ENCODE peak calls at places on chromosomes 12 and 14, in four cellular contexts. One of them, this sample, is unnamed.
A peak's percentile ranks its signal among the peaks of the same experiment; 100 is the strongest.

GRCh38 chr14:79961197-79961596 is 250.1 kb downstream of the DIO2 start:
- DNase-seq in AG09309: no peak
- DNase-seq in heart left ventricle: no peak
- DNase-seq in heart right ventricle: no peak
- DNase-seq in this sample: no peak

GRCh38 chr12:131460516-131460915 is 250.4 kb upstream of the SFSWAP start:
- DNase-seq in AG09309: no peak
- DNase-seq in heart left ventricle: no peak
- DNase-seq in heart right ventricle: no peak
- DNase-seq in this sample: no peak

GRCh38 chr12:67595365-67595764 is 53.2 kb upstream of the DYRK2 start:
- DNase-seq in AG09309: no peak
- DNase-seq in heart right ventricle: no peak
- DNase-seq in heart left ventricle: no peak
- DNase-seq in this sample: no peak

GRCh38 chr14:90656986-90657385 is 159.2 kb downstream of the TTC7B start:
- DNase-seq in heart left ventricle: no peak
- DNase-seq in AG09309: no peak
- DNase-seq in heart right ventricle: no peak
- DNase-seq in this sample: no peak

GRCh38 chr14:50062438-50063039 is 53.8 kb downstream of the VCPKMT start:
- DNase-seq in heart left ventricle: no peak
- DNase-seq in AG09309: no peak
- DNase-seq in heart right ventricle: no peak
- DNase-seq in this sample: no peak

GRCh38 chr12:122243965-122244364 is 18.1 kb upstream of the DIABLO start:
- DNase-seq in heart right ventricle: no peak
- DNase-seq in heart left ventricle: no peak
- DNase-seq in AG09309: no peak
- DNase-seq in this sample: no peak

GRCh38 chr12:33588082-33588712 is 148.6 kb upstream of the SYT10 start:
- DNase-seq in AG09309: no peak
- DNase-seq in heart left ventricle: no peak
- DNase-seq in heart right ventricle: no peak
- DNase-seq in this sample: no peak

GRCh38 chr14:106442857-106443256 is 916.5 kb downstream of the TMEM121 start:
- DNase-seq in AG09309: no peak
- DNase-seq in heart left ventricle: no peak
- DNase-seq in heart right ventricle: no peak
- DNase-seq in this sample: no peak

GRCh38 chr14:89391123-89391522 is 25.9 kb downstream of the FOXN3 start:
- DNase-seq in heart left ventricle: no peak
- DNase-seq in heart right ventricle: no peak
- DNase-seq in AG09309: no peak
- DNase-seq in this sample: no peak

GRCh38 chr12:90989617-90990232 is 15.0 kb downstream of the EPYC start:
- DNase-seq in heart right ventricle: no peak
- DNase-seq in heart left ventricle: no peak
- DNase-seq in AG09309: no peak
- DNase-seq in this sample: no peak

GRCh38 chr12:19654630-19655384 is 215.5 kb downstream of the AEBP2 start:
- DNase-seq in heart left ventricle: no peak
- DNase-seq in heart right ventricle: no peak
- DNase-seq in AG09309: peak; percentile 78
- DNase-seq in this sample: peak; percentile 55

GRCh38 chr12:133081408-133081806 is 684 bp downstream of the ZNF140 start:
- DNase-seq in AG09309: no peak
- DNase-seq in heart left ventricle: peak; percentile 6
- DNase-seq in heart right ventricle: no peak
- DNase-seq in this sample: no peak

GRCh38 chr12:18703326-18703725 is 34.5 kb downstream of the PLCZ1 start:
- DNase-seq in heart right ventricle: no peak
- DNase-seq in AG09309: no peak
- DNase-seq in heart left ventricle: no peak
- DNase-seq in this sample: no peak

GRCh38 chr14:74596747-74597456 is 15.1 kb downstream of the LTBP2 start:
- DNase-seq in AG09309: no peak
- DNase-seq in heart right ventricle: no peak
- DNase-seq in heart left ventricle: no peak
- DNase-seq in this sample: no peak

GRCh38 chr12:13198921-13199320 is 2.4 kb downstream of the EMP1 start:
- DNase-seq in heart left ventricle: peak; percentile 39
- DNase-seq in heart right ventricle: no peak
- DNase-seq in AG09309: no peak
- DNase-seq in this sample: no peak

GRCh38 chr12:62684586-62685295 is 218.1 kb downstream of the MON2 start:
- DNase-seq in heart left ventricle: peak; percentile 71
- DNase-seq in heart right ventricle: peak; percentile 68
- DNase-seq in AG09309: peak; percentile 71
- DNase-seq in this sample: no peak

GRCh38 chr14:56555921-56556570 is 23.6 kb upstream of the TMEM260 start:
- DNase-seq in AG09309: no peak
- DNase-seq in heart right ventricle: no peak
- DNase-seq in heart left ventricle: no peak
- DNase-seq in this sample: no peak

GRCh38 chr14:89861630-89862029 is 92.9 kb downstream of the EFCAB11 start:
- DNase-seq in AG09309: no peak
- DNase-seq in heart left ventricle: no peak
- DNase-seq in heart right ventricle: no peak
- DNase-seq in this sample: no peak

GRCh38 chr14:47366006-47366405 is 309.4 kb downstream of the MDGA2 start:
- DNase-seq in AG09309: no peak
- DNase-seq in heart right ventricle: no peak
- DNase-seq in heart left ventricle: no peak
- DNase-seq in this sample: no peak

GRCh38 chr14:40318211-40318719 is 886.0 kb upstream of the FBXO33 start:
- DNase-seq in heart right ventricle: no peak
- DNase-seq in heart left ventricle: no peak
- DNase-seq in AG09309: no peak
- DNase-seq in this sample: no peak
- TF ChIP-seq CTCF in heart right ventricle: no peak
- TF ChIP-seq CTCF in heart left ventricle: no peak
- TF ChIP-seq CTCF in AG09309: no peak
- TF ChIP-seq CTCF in this sample: no peak

GRCh38 chr14:94485944-94486841 is 10.2 kb upstream of the SERPINA9 start:
- DNase-seq in heart left ventricle: peak; percentile 19
- DNase-seq in AG09309: no peak
- DNase-seq in heart right ventricle: peak; percentile 48
- DNase-seq in this sample: no peak

GRCh38 chr14:94483729-94484275 is 7.8 kb upstream of the SERPINA9 start:
- DNase-seq in heart right ventricle: no peak
- DNase-seq in AG09309: no peak
- DNase-seq in heart left ventricle: no peak
- DNase-seq in this sample: no peak

GRCh38 chr14:94484476-94484875 is 8.5 kb upstream of the SERPINA9 start:
- DNase-seq in AG09309: no peak
- DNase-seq in heart right ventricle: no peak
- DNase-seq in heart left ventricle: no peak
- DNase-seq in this sample: no peak

GRCh38 chr14:94489336-94489735 is 13.3 kb upstream of the SERPINA9 start:
- DNase-seq in AG09309: no peak
- DNase-seq in heart right ventricle: no peak
- DNase-seq in heart left ventricle: no peak
- DNase-seq in this sample: no peak

GRCh38 chr14:94486883-94487282 is 10.9 kb upstream of the SERPINA9 start:
- DNase-seq in AG09309: no peak
- DNase-seq in heart left ventricle: no peak
- DNase-seq in heart right ventricle: no peak
- DNase-seq in this sample: no peak
- H3K4me3 ChIP-seq in AG09309: no peak overlapping the region
- H3K4me3 ChIP-seq in heart left ventricle: no peak overlapping the region
- H3K4me3 ChIP-seq in heart right ventricle: no peak overlapping the region
- H3K4me3 ChIP-seq in this sample: no peak overlapping the region

DNA sequence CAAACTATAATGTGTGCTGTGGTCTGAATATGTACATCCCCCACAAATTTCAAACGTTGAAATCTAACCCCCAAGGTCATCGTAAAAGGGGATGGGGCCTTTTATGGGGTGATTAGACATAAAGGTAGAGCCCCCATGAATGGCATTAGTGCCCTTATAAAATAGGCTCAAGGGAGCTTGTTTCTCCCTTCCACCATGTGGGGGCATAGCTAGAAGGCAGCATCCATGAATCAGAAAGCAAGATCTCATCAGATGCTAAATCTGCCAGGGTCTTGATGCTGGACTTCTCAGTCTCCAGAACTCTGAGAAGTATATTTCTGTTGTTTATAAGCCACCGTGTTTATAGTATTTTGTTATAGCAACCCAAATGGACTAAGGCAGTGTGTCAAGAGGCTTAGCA is 33.4 kb upstream of the IGF1 start:
- DNase-seq in heart left ventricle: no peak
- DNase-seq in heart right ventricle: no peak
- DNase-seq in AG09309: no peak
- DNase-seq in this sample: no peak
- TF ChIP-seq CTCF in heart left ventricle: no peak
- TF ChIP-seq CTCF in heart right ventricle: no peak
- TF ChIP-seq CTCF in AG09309: peak; percentile 43
- TF ChIP-seq CTCF in this sample: peak; percentile 30

DNA sequence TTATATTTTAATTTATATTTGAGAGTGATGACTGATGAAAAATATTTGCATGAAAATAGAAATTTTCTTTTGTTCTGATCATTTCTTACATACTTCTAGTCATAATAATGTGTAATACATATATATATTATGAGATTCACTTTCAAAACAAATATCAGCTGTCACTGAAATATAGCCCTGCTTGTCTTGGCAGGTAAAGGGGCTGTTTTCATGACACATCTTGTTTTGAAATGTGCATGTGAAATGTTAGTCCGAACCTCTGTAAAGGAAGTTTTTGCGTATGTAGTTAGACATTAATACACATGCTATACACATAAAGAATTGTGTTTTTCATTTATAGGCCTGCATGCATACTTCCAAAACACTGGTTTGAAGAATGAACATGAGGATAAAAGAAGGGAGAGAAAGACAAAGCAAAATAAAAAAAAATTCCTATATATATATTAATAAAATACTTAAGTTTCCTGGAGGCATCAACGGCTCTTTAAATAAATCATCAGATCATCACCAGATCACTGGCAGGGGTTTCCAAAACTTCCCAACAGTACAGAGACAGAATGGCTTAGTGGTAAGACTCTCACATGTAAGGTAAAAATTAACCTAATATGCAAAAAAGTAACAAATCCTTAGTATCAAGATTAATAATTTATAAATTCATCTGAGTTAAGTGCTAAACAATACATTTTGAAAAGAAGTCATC is 60.0 kb downstream of the SEL1L start:
- DNase-seq in AG09309: no peak
- DNase-seq in heart right ventricle: no peak
- DNase-seq in heart left ventricle: no peak
- DNase-seq in this sample: no peak
- H3K4me3 ChIP-seq in AG09309: no peak overlapping the region
- H3K4me3 ChIP-seq in heart right ventricle: no peak overlapping the region
- H3K4me3 ChIP-seq in heart left ventricle: no peak overlapping the region
- H3K4me3 ChIP-seq in this sample: no peak overlapping the region

DNA sequence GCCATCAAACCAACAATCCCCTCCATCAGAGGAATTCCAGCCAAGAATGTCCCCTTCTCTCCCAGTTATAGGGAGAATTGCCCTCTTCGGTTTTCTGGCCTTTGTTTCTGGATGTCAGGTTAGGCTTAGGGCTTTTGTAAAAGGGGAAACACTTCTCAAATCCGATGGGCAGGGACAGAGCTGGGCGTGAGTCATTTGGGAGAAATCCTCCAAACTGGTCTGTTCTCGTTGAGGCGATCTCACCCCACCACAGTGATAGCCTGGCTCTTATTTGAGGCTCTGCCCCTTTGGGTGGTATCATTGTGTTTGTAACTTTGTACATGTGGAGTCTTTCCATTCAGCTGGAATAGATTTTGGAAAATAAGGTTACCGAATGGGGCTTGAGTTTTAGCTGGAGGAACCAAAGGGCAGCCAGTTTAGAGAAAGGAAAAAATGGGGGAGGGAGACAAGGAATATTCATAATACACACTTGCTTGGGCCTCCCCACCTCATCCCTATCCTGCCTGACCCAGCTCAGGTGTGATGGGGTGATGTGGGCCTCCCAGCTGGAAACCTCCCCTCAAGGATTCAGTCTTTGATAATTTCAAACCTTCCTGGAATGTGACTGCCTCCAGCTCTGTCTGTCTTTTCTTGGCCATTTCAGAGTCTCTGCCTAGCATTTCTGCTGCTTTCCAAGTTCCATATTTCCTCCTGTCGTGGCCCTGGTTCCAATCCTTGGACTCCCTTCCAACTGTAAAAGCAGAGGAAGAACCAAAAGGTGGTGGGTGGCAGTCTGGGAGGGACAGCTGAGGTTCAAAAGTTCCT is 7.5 kb downstream of the HOXC4 start:
- DNase-seq in heart right ventricle: no peak
- DNase-seq in AG09309: no peak
- DNase-seq in heart left ventricle: no peak
- DNase-seq in this sample: no peak
- TF ChIP-seq CTCF in heart right ventricle: no peak
- TF ChIP-seq CTCF in AG09309: no peak
- TF ChIP-seq CTCF in heart left ventricle: no peak
- TF ChIP-seq CTCF in this sample: no peak

GRCh38 chr12:1532796-1533195 is 61.6 kb downstream of the FBXL14 start:
- DNase-seq in heart right ventricle: no peak
- DNase-seq in AG09309: no peak
- DNase-seq in heart left ventricle: no peak
- DNase-seq in this sample: no peak
- H3K4me3 ChIP-seq in heart right ventricle: no peak overlapping the region
- H3K4me3 ChIP-seq in AG09309: no peak overlapping the region
- H3K4me3 ChIP-seq in heart left ventricle: no peak overlapping the region
- H3K4me3 ChIP-seq in this sample: peak overlapping the region; percentile 4

DNA sequence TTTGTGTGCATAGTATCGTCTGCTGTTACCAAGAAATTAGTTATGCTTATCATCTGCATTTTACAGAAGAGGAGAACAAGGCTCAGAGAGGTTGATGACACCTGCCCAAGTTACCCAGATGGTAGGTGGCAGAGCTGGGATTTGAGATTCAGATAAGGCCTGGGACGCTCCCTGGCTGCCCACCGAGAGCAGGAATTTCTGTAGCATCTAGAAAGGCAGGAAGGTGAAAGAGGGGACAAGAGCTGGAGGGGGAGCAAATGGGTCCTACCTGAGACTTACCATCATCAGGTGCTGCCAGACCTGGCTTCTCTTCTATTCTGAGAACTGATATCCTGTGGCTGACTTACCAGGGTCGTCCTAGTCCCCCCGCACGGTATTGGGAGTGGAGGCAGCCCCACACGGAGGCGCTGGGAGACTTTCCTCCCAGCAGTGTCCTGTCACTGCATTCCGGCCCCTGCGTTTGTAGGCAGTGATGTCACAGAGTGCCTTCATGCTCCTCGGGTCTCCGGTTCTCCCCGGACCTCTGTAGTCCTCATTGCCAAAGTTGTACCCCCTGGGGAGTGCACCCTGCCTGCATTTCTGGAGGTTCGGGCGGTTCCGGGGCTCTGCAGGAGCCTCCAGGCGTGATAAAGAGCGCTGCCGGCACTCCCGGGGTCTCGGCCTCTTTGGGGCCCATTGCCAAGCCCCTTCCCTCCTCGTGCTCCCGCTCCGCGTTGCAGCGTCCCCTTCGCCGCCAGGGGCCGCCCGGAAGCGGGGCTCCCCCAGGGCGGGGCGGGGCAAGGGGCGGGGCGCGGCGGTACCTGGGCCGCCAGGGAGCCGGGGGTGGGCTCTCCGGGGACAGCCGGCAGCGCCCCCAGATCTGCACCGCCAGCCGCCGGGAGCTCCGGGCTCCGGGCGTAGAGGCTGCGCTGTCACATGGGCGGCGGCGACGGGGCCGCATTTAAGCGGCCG is at the start of gene CABP1:
- DNase-seq in AG09309: no peak
- DNase-seq in heart left ventricle: no peak
- DNase-seq in heart right ventricle: no peak
- DNase-seq in this sample: no peak
- TF ChIP-seq CTCF in AG09309: no peak
- TF ChIP-seq CTCF in heart left ventricle: no peak
- TF ChIP-seq CTCF in heart right ventricle: peak; percentile 28
- TF ChIP-seq CTCF in this sample: peak; percentile 9

GRCh38 chr12:9115731-9116689 is at the start of gene A2M:
- DNase-seq in heart left ventricle: peak; percentile 72
- DNase-seq in AG09309: no peak
- DNase-seq in heart right ventricle: no peak
- DNase-seq in this sample: no peak
- H3K4me3 ChIP-seq in heart left ventricle: peak within 1 kb of the TSS; percentile 64
- H3K4me3 ChIP-seq in AG09309: no peak within 1 kb of the TSS
- H3K4me3 ChIP-seq in heart right ventricle: peak within 1 kb of the TSS; percentile 59
- H3K4me3 ChIP-seq in this sample: peak within 1 kb of the TSS; percentile 11

This sample was measured in BJ.